ENCODE peak calls at places on chromosomes 4 and X, in six cellular contexts. X is stromal cell of bone marrow; D is activated naive CD4-positive, alpha-beta T cell; P is foreskin fibroblast; B is ACHN; T is kidney glomerular epithelial cell. V is an unnamed sample.

GRCh38 chr4:68299492-68300457 is 50.1 kb downstream of the YTHDC1 start:
- DNase-seq in X (no peak), D (no peak), P (no peak), B (no peak), T (no peak), V (no peak)

GRCh38 chr4:174244441-174244840 is 39.0 kb downstream of the FBXO8 start:
- DNase-seq in X (no peak), D (no peak), P (no peak), B (peak), T (peak), V (no peak)

GRCh38 chr4:113382704-113383103 is 333.3 kb downstream of the ANK2 start:
- DNase-seq in X (peak), D (no peak), P (no peak), B (no peak), T (no peak), V (no peak)

GRCh38 chrX:107880054-107880610 is 54.5 kb downstream of the MID2 start:
- DNase-seq in X (no peak), D (no peak), P (no peak), B (peak), T (peak), V (no peak)

GRCh38 chr4:23238848-23239247 is 546.1 kb downstream of the GBA3 start:
- DNase-seq in X (no peak), D (no peak), P (no peak), B (no peak), T (no peak), V (no peak)

GRCh38 chr4:173301518-173302201 is 32.5 kb downstream of the HMGB2 start:
- DNase-seq in X (peak), D (no peak), P (peak), B (peak), T (peak), V (no peak)

GRCh38 chrX:39757971-39758370 is 339.8 kb downstream of the BCOR start:
- DNase-seq in X (no peak), D (no peak), P (no peak), B (no peak), T (no peak), V (no peak)

GRCh38 chrX:148412006-148412405 is 88.4 kb upstream of the AFF2 start:
- DNase-seq in X (peak), D (no peak), P (no peak), B (no peak), T (no peak), V (no peak)

GRCh38 chr4:138251904-138252303 is 9.8 kb upstream of the SLC7A11 start:
- DNase-seq in X (no peak), D (no peak), P (no peak), B (no peak), T (no peak), V (no peak)